ENCODE peak calls at places on chromosomes 11 and 22, in nine cellular contexts. F is stomach, A is GM12865, I is right atrium auricular region, S is GM20000, N is fibroblast of the aortic adventitia, M is hepatocyte, C is tibial artery, D is AG04450. X is an unnamed sample.

GRCh38 chr22:46638601-46639431 is 18.6 kb downstream of the GRAMD4 start:
- DNase-seq in F (peak; percentile 65), A (no peak), I (no peak), S (no peak), N (peak; percentile 28), M (peak; percentile 86), C (no peak), D (no peak), X (no peak)

GRCh38 chr11:6201486-6201885 is 2.5 kb downstream of the OR52W1 start:
- DNase-seq in F (no peak), A (no peak), I (no peak), S (no peak), N (peak; percentile 7), M (no peak), C (no peak), D (no peak), X (no peak)

GRCh38 chr22:30891443-30891755 is 77.2 kb downstream of the MORC2 start:
- DNase-seq in F (no peak), A (no peak), I (no peak), S (no peak), N (no peak), M (no peak), C (peak; percentile 52), D (no peak), X (peak; percentile 43)

GRCh38 chr22:17786435-17787158 is 12.3 kb upstream of the BID start:
- DNase-seq in F (peak; percentile 57), A (no peak), I (peak; percentile 76), S (no peak), N (peak; percentile 23), M (peak; percentile 68), C (no peak), D (no peak), X (no peak)

GRCh38 chr11:73087730-73088129 is 54.4 kb downstream of the FCHSD2 start:
- DNase-seq in F (no peak), A (peak; percentile 50), I (no peak), S (no peak), N (peak; percentile 28), M (no peak), C (no peak), D (no peak), X (no peak)

GRCh38 chr22:11613898-11614755 is 3913.9 kb upstream of the OR11H1 start:
- DNase-seq in F (no peak), A (no peak), I (no peak), S (no peak), N (no peak), M (no peak), C (no peak), D (no peak), X (no peak)

GRCh38 chr11:90252053-90252452 is 29.2 kb upstream of the CHORDC1 start:
- DNase-seq in F (no peak), A (no peak), I (no peak), S (no peak), N (no peak), M (no peak), C (no peak), D (no peak), X (no peak)

GRCh38 chr11:38460901-38461300 is 1862.9 kb upstream of the RAG2 start:
- DNase-seq in F (peak; percentile 71), A (no peak), I (no peak), S (no peak), N (peak; percentile 36), M (peak; percentile 39), C (peak; percentile 67), D (peak; percentile 59), X (no peak)

GRCh38 chr11:119044708-119045107 is 12.3 kb downstream of the HYOU1 start:
- DNase-seq in F (no peak), A (no peak), I (no peak), S (no peak), N (no peak), M (no peak), C (no peak), D (no peak), X (no peak)

GRCh38 chr22:29268511-29269229 is 602 bp downstream of the EWSR1 start:
- DNase-seq in F (peak; percentile 61), A (peak; percentile 69), I (peak; percentile 65), S (peak; percentile 55), N (peak; percentile 69), M (peak; percentile 78), C (peak; percentile 83), D (peak; percentile 23), X (no peak)

GRCh38 chr11:22920939-22921565 is 60.8 kb upstream of the CCDC179 start:
- DNase-seq in F (no peak), A (peak; percentile 66), I (no peak), S (peak; percentile 36), N (peak; percentile 48), M (peak; percentile 75), C (no peak), D (peak; percentile 46), X (no peak)

GRCh38 chr11:83054001-83054400 is 17.7 kb downstream of the RAB30 start:
- DNase-seq in F (no peak), A (peak; percentile 59), I (no peak), S (no peak), N (no peak), M (no peak), C (no peak), D (no peak), X (no peak)

DNA sequence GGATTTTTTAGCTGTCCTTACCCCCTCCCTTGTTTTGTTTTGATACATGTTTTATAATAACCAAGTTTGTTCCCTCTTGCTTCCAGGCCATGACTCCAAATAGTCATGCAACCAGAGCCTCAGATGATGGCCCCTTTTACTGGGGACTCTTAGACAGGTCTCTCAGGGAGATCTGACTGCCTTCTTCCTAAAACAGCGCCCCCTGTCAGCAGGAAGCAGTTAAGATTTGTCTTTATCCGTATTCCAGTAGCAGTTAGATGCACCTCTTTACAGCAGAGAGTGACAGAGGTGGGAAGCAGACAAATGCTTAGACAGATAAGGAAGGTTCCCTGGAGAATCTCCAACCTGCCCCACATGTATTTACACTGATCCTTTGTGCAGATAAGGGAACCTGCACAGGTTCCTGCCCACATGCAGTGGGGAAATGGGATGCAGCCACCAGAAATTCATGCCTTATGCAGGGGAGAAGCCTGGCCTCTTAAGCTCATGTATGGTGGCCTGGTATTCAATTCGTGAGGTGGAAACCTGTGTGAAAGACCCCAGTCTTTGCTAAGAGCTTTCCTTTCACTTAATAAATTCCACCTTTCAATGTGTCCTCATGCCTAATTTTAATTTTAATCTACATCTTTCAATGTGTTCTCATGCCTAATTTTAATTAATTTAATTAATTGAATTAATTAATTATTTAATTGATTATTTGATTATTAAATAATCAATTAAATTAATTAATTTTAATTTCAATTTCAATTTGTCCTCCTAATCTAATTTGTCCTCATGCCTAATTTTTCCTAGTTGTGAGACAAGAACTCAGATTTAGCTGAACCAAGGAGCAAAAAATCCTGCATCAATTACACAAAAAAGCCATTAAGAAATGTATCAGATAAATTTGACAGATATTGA is 11.5 kb upstream of the GLYAT start:
- DNase-seq in F (no peak), A (peak; percentile 40), I (no peak), S (no peak), N (no peak), M (no peak), C (no peak), D (no peak), X (no peak)
- TF ChIP-seq CTCF in F (no peak), A (peak; percentile 34), I (no peak), S (no peak), N (peak; percentile 6), M (no peak), C (no peak), D (peak; percentile 13), X (no peak)

GRCh38 chr22:42462016-42462415 is 29.8 kb upstream of the NFAM1 start:
- DNase-seq in F (no peak), A (no peak), I (no peak), S (no peak), N (no peak), M (no peak), C (no peak), D (no peak), X (no peak)
- TF ChIP-seq CTCF in F (no peak), A (no peak), I (no peak), S (no peak), N (no peak), M (no peak), C (no peak), D (no peak), X (no peak)

DNA sequence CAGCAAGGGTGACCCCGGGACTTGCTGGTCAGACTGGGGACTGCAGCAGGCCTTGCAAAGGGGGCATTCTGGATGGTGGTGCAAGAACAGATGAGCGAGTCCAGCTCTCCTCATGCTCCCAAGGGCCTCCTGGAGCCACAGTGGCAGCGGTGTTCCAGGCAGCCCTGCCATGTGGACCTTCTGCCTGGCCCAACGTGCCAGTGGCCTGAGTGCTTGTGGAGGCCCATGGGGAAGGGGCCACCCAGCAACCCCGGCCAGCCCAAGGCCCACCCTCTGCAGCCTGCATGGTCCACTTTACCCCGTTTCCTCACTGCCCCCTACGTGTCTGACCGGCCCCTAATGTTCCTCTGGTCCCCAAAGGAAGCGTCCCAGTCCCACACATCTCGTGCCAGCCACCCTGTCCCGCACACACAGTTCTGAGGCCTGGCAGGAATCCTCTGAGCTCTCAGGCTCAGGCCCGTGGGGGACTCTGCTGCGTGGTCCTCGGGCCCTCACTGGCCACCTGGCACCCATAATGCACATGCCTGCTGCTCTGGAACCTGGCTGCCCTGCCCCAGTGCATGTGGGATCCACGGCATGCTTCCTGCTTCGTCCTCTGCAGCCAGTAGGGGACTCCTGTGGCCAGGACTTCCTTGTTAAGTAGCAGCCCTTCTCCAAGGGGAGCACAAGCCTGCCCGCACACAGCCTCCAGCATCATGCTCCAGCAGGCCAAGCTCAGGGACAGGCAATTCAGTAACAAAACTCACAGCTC is 85.5 kb downstream of the DGCR2 start:
- DNase-seq in F (no peak), A (no peak), I (no peak), S (no peak), N (no peak), M (no peak), C (no peak), D (no peak), X (peak; percentile 61)
- TF ChIP-seq CTCF in F (no peak), A (no peak), I (no peak), S (no peak), N (peak; percentile 3), M (no peak), C (no peak), D (peak; percentile 17), X (no peak)

GRCh38 chr11:96230686-96231085 is 112.3 kb downstream of the MAML2 start:
- DNase-seq in F (no peak), A (no peak), I (no peak), S (no peak), N (no peak), M (no peak), C (no peak), D (no peak), X (no peak)
- TF ChIP-seq CTCF in F (no peak), A (no peak), I (no peak), S (no peak), N (no peak), M (no peak), C (no peak), D (no peak), X (no peak)

GRCh38 chr11:44120169-44120568 is 24.7 kb downstream of the EXT2 start:
- DNase-seq in F (no peak), A (no peak), I (no peak), S (no peak), N (no peak), M (no peak), C (no peak), D (no peak), X (no peak)
- TF ChIP-seq CTCF in F (no peak), A (no peak), I (peak; percentile 19), S (no peak), N (peak; percentile 23), M (peak; percentile 28), C (peak; percentile 30), D (peak; percentile 30), X (peak; percentile 48)

GRCh38 chr11:57085604-57086003 is 96.1 kb upstream of the LRRC55 start:
- DNase-seq in F (no peak), A (no peak), I (no peak), S (no peak), N (peak; percentile 20), M (no peak), C (no peak), D (no peak), X (no peak)
- TF ChIP-seq CTCF in F (no peak), A (no peak), I (no peak), S (no peak), N (peak; percentile 33), M (peak; percentile 19), C (no peak), D (peak; percentile 30), X (no peak)

X was measured in type B pancreatic cell.